ENCODE peak calls at places on chromosomes 4 and X, in four cellular contexts. C is adrenal gland, L is body of pancreas, E is heart left ventricle. V is an unnamed sample.

GRCh38 chr4:54192811-54193210 is 36.3 kb upstream of the PDGFRA start:
- DNase-seq in C (no peak), L (no peak), E (no peak), V (no peak)

GRCh38 chrX:136687457-136687856 is 39.5 kb downstream of the CD40LG start:
- DNase-seq in C (no peak), L (no peak), E (no peak), V (no peak)

GRCh38 chr4:73869130-73870055 is at the start of gene CXCL1:
- DNase-seq in C (no peak), L (peak; percentile 47), E (peak; percentile 51), V (peak; percentile 73)

GRCh38 chrX:104662694-104663093 is 96.7 kb downstream of the IL1RAPL2 start:
- DNase-seq in C (no peak), L (no peak), E (no peak), V (no peak)

GRCh38 chr4:184448828-184449227 is 25.5 kb downstream of the IRF2 start:
- DNase-seq in C (peak; percentile 81), L (peak; percentile 18), E (peak; percentile 68), V (peak; percentile 65)

GRCh38 chrX:13965531-13965930 is 64.2 kb downstream of the GEMIN8 start:
- DNase-seq in C (no peak), L (no peak), E (no peak), V (no peak)

GRCh38 chr4:87120411-87121162 is 99.8 kb downstream of the KLHL8 start:
- DNase-seq in C (peak; percentile 69), L (peak; percentile 45), E (peak; percentile 51), V (no peak)

GRCh38 chr4:16199132-16199531 is 27.1 kb downstream of the TAPT1 start:
- DNase-seq in C (no peak), L (no peak), E (no peak), V (no peak)

GRCh38 chrX:137441711-137442110 is 124.2 kb upstream of the ZIC3 start:
- DNase-seq in C (no peak), L (no peak), E (no peak), V (no peak)

GRCh38 chr4:87228561-87228860 is 8.1 kb upstream of the KLHL8 start:
- DNase-seq in C (no peak), L (no peak), E (no peak), V (no peak)

GRCh38 chr4:137998666-137999429 is 243.3 kb downstream of the SLC7A11 start:
- DNase-seq in C (no peak), L (no peak), E (no peak), V (no peak)

GRCh38 chr4:145178740-145179139 is 1.6 kb downstream of the OTUD4 start:
- DNase-seq in C (no peak), L (no peak), E (no peak), V (no peak)

GRCh38 chr4:4488405-4489404 is 53.1 kb downstream of the STX18 start:
- DNase-seq in C (peak; percentile 91), L (peak; percentile 68), E (peak; percentile 55), V (peak; percentile 55)

GRCh38 chrX:30735839-30736238 is 82.6 kb downstream of the GK start:
- DNase-seq in C (peak; percentile 81), L (peak; percentile 31), E (peak; percentile 22), V (peak; percentile 52)

GRCh38 chr4:7210818-7211217 is 18.5 kb downstream of the SORCS2 start:
- DNase-seq in C (no peak), L (no peak), E (no peak), V (no peak)

GRCh38 chr4:2936773-2937145 is 26.4 kb downstream of the NOP14 start:
- DNase-seq in C (peak; percentile 89), L (peak; percentile 17), E (no peak), V (no peak)

GRCh38 chrX:72373136-72373535 is 67.4 kb upstream of the CITED1 start:
- DNase-seq in C (no peak), L (no peak), E (no peak), V (no peak)

GRCh38 chrX:34612036-34612435 is 45.0 kb downstream of the TMEM47 start:
- DNase-seq in C (no peak), L (no peak), E (no peak), V (no peak)

GRCh38 chr4:40199999-40200880 is 3.4 kb downstream of the RHOH start:
- DNase-seq in C (no peak), L (peak; percentile 13), E (no peak), V (no peak)

GRCh38 chr4:6961496-6962210 is 52.0 kb downstream of the TBC1D14 start:
- DNase-seq in C (peak; percentile 49), L (no peak), E (no peak), V (peak; percentile 2)

GRCh38 chrX:121581885-121582284 is 534.5 kb downstream of the GLUD2 start:
- DNase-seq in C (no peak), L (no peak), E (no peak), V (no peak)

GRCh38 chr4:83075696-83076095 is 38.8 kb downstream of the PLAC8 start:
- DNase-seq in C (no peak), L (no peak), E (no peak), V (no peak)

GRCh38 chr4:48017108-48017527 is 546 bp downstream of the NIPAL1 start:
- DNase-seq in C (peak; percentile 51), L (peak; percentile 41), E (peak; percentile 20), V (peak; percentile 81)

GRCh38 chrX:43627669-43628068 is 28.4 kb upstream of the MAOA start:
- DNase-seq in C (no peak), L (no peak), E (no peak), V (no peak)

GRCh38 chrX:110087485-110088356 is 84.8 kb downstream of the TMEM164 start:
- DNase-seq in C (no peak), L (no peak), E (no peak), V (no peak)

GRCh38 chr4:167989815-167990214 is 102.5 kb upstream of the ANXA10 start:
- DNase-seq in C (no peak), L (no peak), E (no peak), V (no peak)
- TF ChIP-seq CTCF in C (no peak), L (no peak), E (no peak), V (no peak)

GRCh38 chr4:18247189-18247588 is 225.6 kb upstream of the LCORL start:
- DNase-seq in C (no peak), L (no peak), E (no peak), V (no peak)

DNA sequence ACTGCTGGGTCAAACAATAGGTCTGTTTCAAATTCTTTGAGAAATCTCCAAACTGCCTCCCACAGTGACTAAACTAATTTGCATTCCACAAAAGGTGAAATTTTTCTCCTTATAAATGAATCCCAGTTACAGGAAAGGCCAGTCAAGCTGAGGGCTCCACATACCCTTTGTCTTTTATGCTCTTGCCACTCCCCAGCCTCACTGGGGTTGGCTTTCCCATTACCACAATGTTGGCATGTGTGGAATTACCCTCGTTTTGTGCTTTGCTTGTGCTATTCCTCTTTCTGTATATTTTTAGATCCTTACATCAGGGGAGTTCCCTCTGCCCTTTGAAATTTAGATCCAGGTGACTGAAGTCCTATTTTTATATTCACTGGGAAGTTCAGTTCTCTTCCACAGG is 220.2 kb upstream of the LCORL start:
- DNase-seq in C (no peak), L (no peak), E (no peak), V (no peak)
- TF ChIP-seq POLR2A in C (no peak), L (no peak), E (no peak), V (no peak)

GRCh38 chr4:94641702-94642560 is 115.8 kb upstream of the BMPR1B start:
- DNase-seq in C (no peak), L (no peak), E (no peak), V (no peak)
- TF ChIP-seq CTCF in C (no peak), L (no peak), E (no peak), V (no peak)

GRCh38 chrX:154349359-154349935 is 25.0 kb downstream of the FLNA start:
- DNase-seq in C (no peak), L (no peak), E (no peak), V (no peak)
- TF ChIP-seq POLR2A in C (no peak), L (no peak), E (no peak), V (no peak)

DNA sequence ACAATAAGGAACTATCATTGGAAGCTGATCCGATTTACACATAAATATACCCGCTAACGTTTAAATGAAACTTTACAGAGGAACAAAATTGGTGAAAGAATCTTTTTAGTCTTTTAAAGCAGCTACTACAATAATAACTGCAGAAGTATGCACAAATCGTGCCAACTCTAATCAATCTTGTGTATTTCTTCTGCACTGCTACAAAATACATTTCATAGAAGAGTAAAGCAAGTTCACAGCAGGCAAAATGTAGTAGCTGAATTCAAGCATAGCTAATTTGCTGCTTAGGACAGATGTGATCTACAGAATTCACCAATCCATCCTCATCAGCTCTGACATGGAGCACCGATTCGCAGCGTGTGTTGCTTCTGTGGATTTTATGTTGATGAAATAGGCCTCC is 367.2 kb upstream of the FGF13 start:
- DNase-seq in C (no peak), L (no peak), E (no peak), V (no peak)
- TF ChIP-seq CTCF in C (no peak), L (no peak), E (no peak), V (no peak)

GRCh38 chr4:119212251-119212963 is at the start of gene USP53:
- DNase-seq in C (peak; percentile 99), L (peak; percentile 100), E (peak; percentile 95), V (peak; percentile 99)
- TF ChIP-seq POLR2A in C (peak; percentile 98), L (peak; percentile 100), E (peak; percentile 92), V (peak; percentile 98)